ENCODE peak calls at places on chromosomes 5 and 9, in four cellular contexts. H is spleen, R is uterus, Y is mammary epithelial cell. A is an unnamed sample.

GRCh38 chr9:79431019-79431679 is 140.6 kb upstream of the TLE4 start:
- DNase-seq in H (no peak), R (no peak), Y (no peak), A (no peak)

GRCh38 chr9:470795-471194 is 256.1 kb downstream of the DOCK8 start:
- DNase-seq in H (no peak), Y (no peak), R (no peak), A (no peak)

GRCh38 chr5:169576181-169576598 is 7.4 kb upstream of the SPDL1 start:
- DNase-seq in R (peak), Y (peak), H (no peak), A (no peak)

GRCh38 chr5:168002116-168002515 is 289.3 kb upstream of the WWC1 start:
- DNase-seq in Y (no peak), R (no peak), H (no peak), A (no peak)

GRCh38 chr5:174482549-174482948 is 241.8 kb upstream of the MSX2 start:
- DNase-seq in Y (no peak), H (no peak), R (no peak), A (no peak)

GRCh38 chr5:37308796-37309195 is 59.6 kb upstream of the CPLANE1 start:
- DNase-seq in Y (peak), H (no peak), R (no peak), A (no peak)

GRCh38 chr5:52799358-52799982 is 11.8 kb downstream of the ITGA1 start:
- DNase-seq in H (no peak), Y (no peak), R (peak), A (peak)

GRCh38 chr5:53871772-53872171 is 311.3 kb downstream of the NDUFS4 start:
- DNase-seq in H (no peak), Y (no peak), R (no peak), A (no peak)

GRCh38 chr5:133147815-133148634 is 96.2 kb downstream of the HSPA4 start:
- DNase-seq in R (no peak), Y (no peak), H (no peak), A (peak)

GRCh38 chr5:86858452-86858851 is 240.7 kb downstream of the COX7C start:
- DNase-seq in Y (no peak), R (no peak), H (no peak), A (no peak)

GRCh38 chr5:10201223-10201868 is 48.3 kb downstream of the ATPSCKMT start:
- DNase-seq in H (no peak), Y (no peak), R (no peak), A (no peak)

GRCh38 chr9:124012368-124013262 is 1.0 kb downstream of the LHX2 start:
- DNase-seq in R (no peak), Y (no peak), H (peak), A (no peak)
- H3K4me3 ChIP-seq in R (no peak), Y (no peak), H (peak), A (peak)

GRCh38 chr9:126702501-126703329 is 89.0 kb downstream of the LMX1B start:
- DNase-seq in H (peak), R (no peak), Y (no peak), A (peak)

GRCh38 chr9:126705311-126705766 is 91.6 kb downstream of the LMX1B start:
- DNase-seq in Y (peak), H (peak), R (peak), A (peak)

GRCh38 chr9:126703330-126704156 is 89.8 kb downstream of the LMX1B start:
- DNase-seq in H (peak), R (no peak), Y (no peak), A (peak)

GRCh38 chr9:126705767-126706697 is 92.3 kb downstream of the LMX1B start:
- DNase-seq in H (peak), Y (peak), R (no peak), A (no peak)

GRCh38 chr9:126704157-126704941 is 90.6 kb downstream of the LMX1B start:
- DNase-seq in R (peak), Y (peak), H (peak), A (no peak)
- H3K4me3 ChIP-seq in R (no peak), Y (no peak), H (no peak), A (no peak)

GRCh38 chr5:143573568-143574170 is 170.2 kb upstream of the NR3C1 start:
- DNase-seq in Y (no peak), R (no peak), H (no peak), A (no peak)

GRCh38 chr5:143572671-143573070 is 169.2 kb upstream of the NR3C1 start:
- DNase-seq in Y (no peak), H (no peak), R (no peak), A (no peak)

GRCh38 chr5:143575264-143575663 is 171.8 kb upstream of the NR3C1 start:
- DNase-seq in Y (no peak), H (no peak), R (no peak), A (no peak)

GRCh38 chr5:143577554-143577953 is 174.1 kb upstream of the NR3C1 start:
- DNase-seq in Y (no peak), R (no peak), H (no peak), A (no peak)

GRCh38 chr5:143576721-143577484 is 173.4 kb upstream of the NR3C1 start:
- DNase-seq in Y (peak), H (no peak), R (no peak), A (no peak)
- H3K4me3 ChIP-seq in Y (no peak), H (no peak), R (no peak), A (no peak)

GRCh38 chr5:469752-470483 is 26.9 kb downstream of the EXOC3 start:
- DNase-seq in R (no peak), Y (no peak), H (peak), A (no peak)
- H3K4me3 ChIP-seq in R (no peak), Y (no peak), H (no peak), A (no peak)

DNA sequence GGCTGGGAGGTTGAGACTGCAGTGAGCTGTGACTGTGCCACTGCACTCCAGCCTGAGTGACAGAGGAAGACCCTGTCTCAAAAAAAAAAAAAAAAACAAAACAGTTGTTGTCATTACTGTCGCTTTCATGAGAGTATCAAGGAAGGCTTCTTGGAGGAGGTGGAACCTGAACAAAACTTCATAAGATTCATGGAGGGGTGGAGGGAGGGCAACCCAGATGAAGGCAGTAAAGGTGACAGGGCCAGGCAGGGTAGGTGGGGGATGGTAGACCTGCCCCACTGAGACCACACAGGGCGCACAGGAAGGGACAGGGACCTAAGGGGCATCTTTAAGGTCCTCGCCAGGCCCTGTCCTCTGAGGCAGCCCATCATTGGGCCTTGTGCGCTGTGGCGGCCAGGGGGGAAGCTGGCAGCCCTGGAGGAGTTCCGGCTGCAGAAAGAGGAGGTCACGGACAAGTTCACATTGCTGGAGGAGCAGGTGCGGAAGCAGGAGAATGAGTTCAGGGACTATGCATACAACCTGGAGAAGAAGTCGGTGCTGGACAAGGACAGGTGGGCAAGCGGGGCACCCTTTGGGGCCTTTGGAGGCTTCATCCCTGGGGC is 3.5 kb downstream of the CFAP157 start:
- DNase-seq in H (no peak), Y (no peak), R (no peak), A (no peak)
- H3K4me3 ChIP-seq in H (no peak), Y (no peak), R (no peak), A (no peak)

GRCh38 chr9:137031904-137032639 is at the start of gene FUT7:
- DNase-seq in Y (no peak), H (peak), R (no peak), A (no peak)
- H3K4me3 ChIP-seq in Y (no peak), H (peak), R (no peak), A (peak)

DNA sequence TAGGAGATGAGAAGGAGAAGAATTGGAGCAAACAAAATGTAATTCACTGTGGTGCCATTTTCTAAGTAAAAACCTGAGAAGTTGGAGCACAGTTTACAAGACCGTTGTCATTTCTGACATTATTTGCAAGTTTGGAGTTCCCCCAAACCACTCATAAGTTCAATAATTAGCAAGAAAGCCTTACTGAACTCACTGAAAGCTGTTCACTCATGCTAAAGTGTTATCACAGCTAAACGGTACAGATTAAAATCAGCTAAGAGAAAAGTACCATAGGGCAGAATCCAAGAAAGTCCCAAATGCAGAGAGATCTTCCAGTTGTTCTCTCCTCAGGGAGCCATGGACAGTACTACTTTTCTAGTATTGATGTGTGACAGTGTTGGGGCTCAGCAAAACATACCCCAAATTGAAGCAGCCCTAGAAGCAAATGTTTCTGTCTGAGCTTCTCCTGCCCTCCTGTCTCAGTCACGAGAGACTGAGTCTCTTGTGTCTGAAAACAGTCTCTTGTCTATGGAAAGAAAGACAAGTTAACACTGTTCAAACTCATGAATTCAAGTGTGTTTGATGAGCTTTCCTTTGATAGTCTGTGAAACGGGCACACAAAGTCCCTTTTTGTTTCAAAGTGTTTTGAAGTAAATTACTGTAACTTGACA is 221.2 kb downstream of the GABRG2 start:
- DNase-seq in R (no peak), H (no peak), Y (no peak), A (no peak)
- H3K4me3 ChIP-seq in R (no peak), H (no peak), Y (no peak), A (no peak)